ENCODE peak calls at places on chromosomes 16 and 17, in seven cellular contexts. S is OCI-LY7, Q is Calu3, F is IMR-90, P is bronchial epithelial cell, O is uterus, T is endothelial cell. W is an unnamed sample.

GRCh38 chr16:66266436-66267286 is 99.8 kb upstream of the CDH5 start:
- DNase-seq in S (no peak), Q (no peak), F (peak), P (no peak), O (peak), T (no peak), W (no peak)

GRCh38 chr17:72516772-72517399 is 396.1 kb downstream of the SOX9 start:
- DNase-seq in S (no peak), Q (no peak), F (no peak), P (peak), O (no peak), T (no peak), W (no peak)

GRCh38 chr17:80942360-80943345 is 49.0 kb upstream of the CHMP6 start:
- DNase-seq in S (no peak), Q (no peak), F (peak), P (peak), O (peak), T (no peak), W (no peak)

GRCh38 chr16:72924487-72924886 is 123.4 kb downstream of the ZFHX3 start:
- DNase-seq in S (no peak), Q (no peak), F (no peak), P (no peak), O (no peak), T (no peak), W (no peak)

GRCh38 chr16:75244844-75245758 is 6.3 kb downstream of the BCAR1 start:
- DNase-seq in S (peak), Q (peak), F (peak), P (peak), O (peak), T (peak), W (no peak)

GRCh38 chr17:77316191-77316641 is 175.4 kb downstream of the SEC14L1 start:
- DNase-seq in S (no peak), Q (no peak), F (peak), P (peak), O (peak), T (no peak), W (no peak)

GRCh38 chr17:78522031-78522809 is 55.0 kb downstream of the DNAH17 start:
- DNase-seq in S (no peak), Q (no peak), F (no peak), P (no peak), O (no peak), T (no peak), W (no peak)

GRCh38 chr16:23753908-23754593 is 775 bp upstream of the CHP2 start:
- DNase-seq in S (no peak), Q (no peak), F (no peak), P (no peak), O (no peak), T (no peak), W (no peak)

GRCh38 chr17:47731396-47731795 is 1.6 kb upstream of the TBX21 start:
- DNase-seq in S (no peak), Q (no peak), F (no peak), P (no peak), O (no peak), T (no peak), W (no peak)

GRCh38 chr16:727291-727977 is 528 bp downstream of the HAGHL start:
- DNase-seq in S (no peak), Q (no peak), F (no peak), P (no peak), O (no peak), T (no peak), W (peak)

GRCh38 chr17:38333635-38334295 is 10.0 kb downstream of the GPR179 start:
- DNase-seq in S (peak), Q (peak), F (no peak), P (no peak), O (no peak), T (peak), W (peak)

GRCh38 chr16:17467923-17468540 is 2.7 kb downstream of the XYLT1 start:
- DNase-seq in S (peak), Q (peak), F (peak), P (no peak), O (peak), T (peak), W (peak)

GRCh38 chr16:80569440-80570105 is 28.8 kb downstream of the DYNLRB2 start:
- DNase-seq in S (no peak), Q (peak), F (peak), P (peak), O (no peak), T (no peak), W (peak)

GRCh38 chr16:84700518-84701277 is 898 bp downstream of the USP10 start:
- DNase-seq in S (peak), Q (no peak), F (peak), P (peak), O (no peak), T (no peak), W (peak)

GRCh38 chr16:48901712-48902374 is 291.9 kb upstream of the N4BP1 start:
- DNase-seq in S (peak), Q (no peak), F (no peak), P (no peak), O (no peak), T (peak), W (no peak)
- TF ChIP-seq CTCF in S (no peak), Q (no peak), F (peak), P (no peak), O (no peak), T (peak), W (no peak)

GRCh38 chr16:27428035-27428785 is 26.2 kb downstream of the IL21R start:
- DNase-seq in S (no peak), Q (no peak), F (no peak), P (no peak), O (no peak), T (peak), W (peak)
- TF ChIP-seq CTCF in S (peak), Q (peak), F (peak), P (peak), O (no peak), T (no peak), W (no peak)

GRCh38 chr16:27771201-27771910 is 221.4 kb downstream of the KATNIP start:
- DNase-seq in S (no peak), Q (no peak), F (no peak), P (no peak), O (no peak), T (no peak), W (no peak)
- TF ChIP-seq CTCF in S (no peak), Q (no peak), F (no peak), P (no peak), O (no peak), T (no peak), W (no peak)

GRCh38 chr17:57281887-57282653 is 25.7 kb downstream of the MSI2 start:
- DNase-seq in S (no peak), Q (no peak), F (no peak), P (no peak), O (no peak), T (no peak), W (peak)
- TF ChIP-seq CTCF in S (no peak), Q (no peak), F (no peak), P (no peak), O (no peak), T (no peak), W (no peak)

DNA sequence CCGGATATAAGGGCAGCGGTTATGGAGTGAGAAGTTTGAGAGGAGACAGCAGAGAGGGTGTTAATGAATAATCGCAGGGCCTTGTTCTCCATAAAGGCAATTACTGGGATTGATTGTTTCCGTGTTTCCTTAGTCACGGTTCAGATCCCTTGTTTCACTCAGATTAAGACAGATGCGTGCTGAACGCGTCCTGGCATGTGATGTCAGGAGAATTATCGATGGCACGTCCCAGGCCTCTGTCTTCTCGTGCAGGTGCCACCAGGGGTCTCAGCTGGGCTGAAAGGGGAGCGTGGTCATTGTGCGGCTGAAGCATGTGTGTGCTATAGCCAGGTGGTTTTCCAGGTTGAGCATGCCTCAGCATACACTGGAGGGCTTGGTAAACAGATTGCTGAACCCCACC is 142.4 kb upstream of the NOL11 start:
- DNase-seq in S (no peak), Q (peak), F (no peak), P (peak), O (no peak), T (no peak), W (no peak)
- TF ChIP-seq CTCF in S (no peak), Q (peak), F (no peak), P (peak), O (no peak), T (no peak), W (no peak)

GRCh38 chr17:36608794-36609497 is 7.6 kb downstream of the MRM1 start:
- DNase-seq in S (peak), Q (peak), F (peak), P (peak), O (peak), T (peak), W (no peak)
- TF ChIP-seq CTCF in S (peak), Q (peak), F (peak), P (peak), O (peak), T (no peak), W (peak)

DNA sequence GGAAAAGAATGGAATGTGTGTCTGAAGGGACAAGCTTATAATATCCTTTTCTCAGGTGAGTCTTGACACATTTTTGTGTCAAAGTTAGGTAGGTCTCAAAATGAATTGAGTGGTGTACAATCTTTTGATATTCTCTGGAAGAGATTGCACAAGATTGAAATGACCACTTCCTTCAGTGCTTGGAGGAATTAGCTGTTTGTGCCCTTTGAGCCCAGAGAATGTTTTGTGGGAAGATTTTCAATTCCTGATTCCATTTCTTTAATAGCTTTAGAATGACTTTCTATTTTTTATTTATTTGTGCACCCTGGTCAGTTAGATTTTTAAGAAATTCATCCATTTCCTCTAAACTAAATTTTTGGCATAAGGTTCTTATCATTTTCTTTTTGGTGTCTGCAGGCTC is 1.6 kb upstream of the CCL13 start:
- DNase-seq in S (no peak), Q (no peak), F (peak), P (no peak), O (no peak), T (no peak), W (no peak)
- TF ChIP-seq CTCF in S (no peak), Q (no peak), F (no peak), P (no peak), O (no peak), T (no peak), W (no peak)

DNA sequence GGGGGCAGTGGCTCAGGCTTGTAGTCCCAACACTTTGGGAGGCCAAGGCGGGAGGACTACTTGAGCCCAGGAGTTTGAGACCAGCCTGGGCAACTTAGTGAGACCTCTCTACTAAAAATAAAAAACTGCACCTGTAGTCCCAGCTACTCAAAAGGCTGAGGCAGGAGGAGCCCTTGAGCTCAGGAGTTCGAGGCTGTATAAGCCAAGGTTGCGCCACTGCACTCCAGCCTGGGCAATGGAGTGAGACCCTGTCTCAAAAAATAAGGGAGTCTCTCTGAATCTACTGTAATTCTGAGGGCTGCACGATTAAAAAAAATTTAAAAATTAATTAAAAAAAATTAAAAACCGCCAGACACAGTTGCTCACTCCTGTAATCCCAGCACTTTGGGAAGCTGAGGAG is 3.9 kb downstream of the COIL start:
- DNase-seq in S (no peak), Q (no peak), F (no peak), P (no peak), O (no peak), T (no peak), W (no peak)
- TF ChIP-seq CTCF in S (no peak), Q (no peak), F (no peak), P (no peak), O (no peak), T (no peak), W (no peak)

GRCh38 chr17:45722161-45722560 is 62.0 kb upstream of the CRHR1 start:
- DNase-seq in S (no peak), Q (peak), F (peak), P (no peak), O (no peak), T (peak), W (no peak)
- TF ChIP-seq CTCF in S (no peak), Q (peak), F (peak), P (no peak), O (no peak), T (peak), W (no peak)

GRCh38 chr16:78973041-78973440 is 627.5 kb downstream of the MAF start:
- DNase-seq in S (no peak), Q (no peak), F (no peak), P (no peak), O (no peak), T (no peak), W (no peak)
- TF ChIP-seq CTCF in S (no peak), Q (no peak), F (no peak), P (no peak), O (no peak), T (no peak), W (no peak)

W was measured in activated CD8-positive, alpha-beta T cell treated with anti-CD3 and anti-CD28 coated beads for 36 hours.